ENCODE peak calls at places on chromosomes 4 and X, in ten cellular contexts. One of them, this sample, is unnamed.

GRCh38 chr4:184937745-184938144 is 80.5 kb upstream of the HELT start:
- DNase-seq in iris pigment epithelial cell: no peak
- DNase-seq in SIG-M5: no peak
- DNase-seq in DMS 273 treated with DMSO at 0.1 percent for 48 hours: no peak
- DNase-seq in T-helper 1 cell: no peak
- DNase-seq in activated CD8-positive, alpha-beta T cell treated with anti-CD3 and anti-CD28 coated beads, Interleukin-2, amount 10 ng/mL, durations not matched to agents 7 days and 5 days: no peak
- DNase-seq in bronchial epithelial cell: no peak
- DNase-seq in cardiac muscle cell: no peak
- DNase-seq in hippocampal formation: no peak
- DNase-seq in RPMI7951: no peak
- DNase-seq in this sample: peak

GRCh38 chr4:41122309-41122708 is 92.0 kb downstream of the APBB2 start:
- DNase-seq in T-helper 1 cell: no peak
- DNase-seq in RPMI7951: no peak
- DNase-seq in SIG-M5: no peak
- DNase-seq in bronchial epithelial cell: no peak
- DNase-seq in hippocampal formation: no peak
- DNase-seq in DMS 273 treated with DMSO at 0.1 percent for 48 hours: no peak
- DNase-seq in cardiac muscle cell: no peak
- DNase-seq in iris pigment epithelial cell: no peak
- DNase-seq in activated CD8-positive, alpha-beta T cell treated with anti-CD3 and anti-CD28 coated beads, Interleukin-2, amount 10 ng/mL, durations not matched to agents 7 days and 5 days: no peak
- DNase-seq in this sample: no peak

GRCh38 chr4:62548765-62549164 is 1348.6 kb downstream of the ADGRL3 start:
- DNase-seq in iris pigment epithelial cell: no peak
- DNase-seq in activated CD8-positive, alpha-beta T cell treated with anti-CD3 and anti-CD28 coated beads, Interleukin-2, amount 10 ng/mL, durations not matched to agents 7 days and 5 days: no peak
- DNase-seq in DMS 273 treated with DMSO at 0.1 percent for 48 hours: no peak
- DNase-seq in cardiac muscle cell: no peak
- DNase-seq in SIG-M5: no peak
- DNase-seq in hippocampal formation: no peak
- DNase-seq in bronchial epithelial cell: no peak
- DNase-seq in RPMI7951: no peak
- DNase-seq in T-helper 1 cell: no peak
- DNase-seq in this sample: no peak

GRCh38 chrX:33149580-33149979 is 61.8 kb downstream of the DMD start:
- DNase-seq in activated CD8-positive, alpha-beta T cell treated with anti-CD3 and anti-CD28 coated beads, Interleukin-2, amount 10 ng/mL, durations not matched to agents 7 days and 5 days: no peak
- DNase-seq in iris pigment epithelial cell: no peak
- DNase-seq in DMS 273 treated with DMSO at 0.1 percent for 48 hours: no peak
- DNase-seq in SIG-M5: no peak
- DNase-seq in RPMI7951: no peak
- DNase-seq in bronchial epithelial cell: no peak
- DNase-seq in T-helper 1 cell: no peak
- DNase-seq in cardiac muscle cell: no peak
- DNase-seq in hippocampal formation: no peak
- DNase-seq in this sample: no peak

GRCh38 chrX:153732406-153732805 is 7.8 kb downstream of the ABCD1 start:
- DNase-seq in activated CD8-positive, alpha-beta T cell treated with anti-CD3 and anti-CD28 coated beads, Interleukin-2, amount 10 ng/mL, durations not matched to agents 7 days and 5 days: no peak
- DNase-seq in iris pigment epithelial cell: no peak
- DNase-seq in bronchial epithelial cell: peak
- DNase-seq in hippocampal formation: no peak
- DNase-seq in DMS 273 treated with DMSO at 0.1 percent for 48 hours: no peak
- DNase-seq in SIG-M5: no peak
- DNase-seq in T-helper 1 cell: no peak
- DNase-seq in RPMI7951: peak
- DNase-seq in cardiac muscle cell: no peak
- DNase-seq in this sample: peak

GRCh38 chrX:115023811-115024210 is 6.4 kb upstream of the IL13RA2 start:
- DNase-seq in RPMI7951: no peak
- DNase-seq in bronchial epithelial cell: no peak
- DNase-seq in activated CD8-positive, alpha-beta T cell treated with anti-CD3 and anti-CD28 coated beads, Interleukin-2, amount 10 ng/mL, durations not matched to agents 7 days and 5 days: no peak
- DNase-seq in hippocampal formation: no peak
- DNase-seq in cardiac muscle cell: no peak
- DNase-seq in SIG-M5: no peak
- DNase-seq in iris pigment epithelial cell: peak
- DNase-seq in DMS 273 treated with DMSO at 0.1 percent for 48 hours: no peak
- DNase-seq in T-helper 1 cell: no peak
- DNase-seq in this sample: no peak

GRCh38 chr4:15438939-15439524 is 11.2 kb downstream of the C1QTNF7 start:
- DNase-seq in hippocampal formation: no peak
- DNase-seq in iris pigment epithelial cell: peak
- DNase-seq in bronchial epithelial cell: peak
- DNase-seq in activated CD8-positive, alpha-beta T cell treated with anti-CD3 and anti-CD28 coated beads, Interleukin-2, amount 10 ng/mL, durations not matched to agents 7 days and 5 days: no peak
- DNase-seq in RPMI7951: peak
- DNase-seq in SIG-M5: no peak
- DNase-seq in cardiac muscle cell: no peak
- DNase-seq in DMS 273 treated with DMSO at 0.1 percent for 48 hours: no peak
- DNase-seq in T-helper 1 cell: no peak
- DNase-seq in this sample: peak

GRCh38 chr4:11537846-11538245 is 109.2 kb upstream of the HS3ST1 start:
- DNase-seq in hippocampal formation: no peak
- DNase-seq in DMS 273 treated with DMSO at 0.1 percent for 48 hours: no peak
- DNase-seq in T-helper 1 cell: no peak
- DNase-seq in cardiac muscle cell: no peak
- DNase-seq in SIG-M5: no peak
- DNase-seq in iris pigment epithelial cell: no peak
- DNase-seq in bronchial epithelial cell: no peak
- DNase-seq in RPMI7951: no peak
- DNase-seq in activated CD8-positive, alpha-beta T cell treated with anti-CD3 and anti-CD28 coated beads, Interleukin-2, amount 10 ng/mL, durations not matched to agents 7 days and 5 days: no peak
- DNase-seq in this sample: no peak

GRCh38 chr4:8197521-8197920 is 1.6 kb upstream of the SH3TC1 start:
- DNase-seq in cardiac muscle cell: no peak
- DNase-seq in iris pigment epithelial cell: no peak
- DNase-seq in DMS 273 treated with DMSO at 0.1 percent for 48 hours: no peak
- DNase-seq in SIG-M5: no peak
- DNase-seq in RPMI7951: no peak
- DNase-seq in bronchial epithelial cell: no peak
- DNase-seq in hippocampal formation: no peak
- DNase-seq in activated CD8-positive, alpha-beta T cell treated with anti-CD3 and anti-CD28 coated beads, Interleukin-2, amount 10 ng/mL, durations not matched to agents 7 days and 5 days: no peak
- DNase-seq in T-helper 1 cell: no peak
- DNase-seq in this sample: no peak

GRCh38 chr4:140286503-140286902 is 86.9 kb upstream of the SCOC start:
- DNase-seq in activated CD8-positive, alpha-beta T cell treated with anti-CD3 and anti-CD28 coated beads, Interleukin-2, amount 10 ng/mL, durations not matched to agents 7 days and 5 days: no peak
- DNase-seq in SIG-M5: no peak
- DNase-seq in bronchial epithelial cell: no peak
- DNase-seq in iris pigment epithelial cell: no peak
- DNase-seq in hippocampal formation: no peak
- DNase-seq in DMS 273 treated with DMSO at 0.1 percent for 48 hours: peak
- DNase-seq in RPMI7951: no peak
- DNase-seq in T-helper 1 cell: no peak
- DNase-seq in cardiac muscle cell: no peak
- DNase-seq in this sample: peak

GRCh38 chr4:19382993-19383392 is 868.7 kb upstream of the SLIT2 start:
- DNase-seq in iris pigment epithelial cell: peak
- DNase-seq in hippocampal formation: no peak
- DNase-seq in RPMI7951: peak
- DNase-seq in cardiac muscle cell: no peak
- DNase-seq in bronchial epithelial cell: peak
- DNase-seq in SIG-M5: no peak
- DNase-seq in T-helper 1 cell: no peak
- DNase-seq in DMS 273 treated with DMSO at 0.1 percent for 48 hours: no peak
- DNase-seq in activated CD8-positive, alpha-beta T cell treated with anti-CD3 and anti-CD28 coated beads, Interleukin-2, amount 10 ng/mL, durations not matched to agents 7 days and 5 days: no peak
- DNase-seq in this sample: peak

GRCh38 chrX:115679460-115679859 is 118.5 kb downstream of the PLS3 start:
- DNase-seq in cardiac muscle cell: peak
- DNase-seq in T-helper 1 cell: no peak
- DNase-seq in RPMI7951: peak
- DNase-seq in activated CD8-positive, alpha-beta T cell treated with anti-CD3 and anti-CD28 coated beads, Interleukin-2, amount 10 ng/mL, durations not matched to agents 7 days and 5 days: no peak
- DNase-seq in bronchial epithelial cell: peak
- DNase-seq in hippocampal formation: no peak
- DNase-seq in DMS 273 treated with DMSO at 0.1 percent for 48 hours: no peak
- DNase-seq in iris pigment epithelial cell: peak
- DNase-seq in SIG-M5: no peak
- DNase-seq in this sample: peak

This sample was measured in EH.